ENCODE peak calls at places on chromosomes 11 and 22, in six cellular contexts. One of them, this sample, is unnamed.

GRCh38 chr11:79720115-79720514 is 279.3 kb upstream of the TENM4 start:
- DNase-seq in fibroblast of pulmonary artery: no peak
- DNase-seq in fibroblast of mammary gland: no peak
- DNase-seq in nephron progenitor cell: no peak
- DNase-seq in mesothelial cell of epicardium: no peak
- DNase-seq in epithelial cell of proximal tubule: no peak
- DNase-seq in this sample: no peak

GRCh38 chr22:37904572-37905533 is 1.2 kb upstream of the MICALL1 start:
- DNase-seq in fibroblast of mammary gland: peak; percentile 100
- DNase-seq in nephron progenitor cell: peak; percentile 12
- DNase-seq in epithelial cell of proximal tubule: peak; percentile 74
- DNase-seq in fibroblast of pulmonary artery: peak; percentile 98
- DNase-seq in mesothelial cell of epicardium: no peak
- DNase-seq in this sample: no peak

GRCh38 chr11:64590763-64591221 is at the start of gene SLC22A12:
- DNase-seq in epithelial cell of proximal tubule: no peak
- DNase-seq in fibroblast of pulmonary artery: no peak
- DNase-seq in mesothelial cell of epicardium: no peak
- DNase-seq in fibroblast of mammary gland: no peak
- DNase-seq in nephron progenitor cell: no peak
- DNase-seq in this sample: no peak

GRCh38 chr11:111521132-111521531 is 6.6 kb downstream of the HOATZ start:
- DNase-seq in nephron progenitor cell: no peak
- DNase-seq in mesothelial cell of epicardium: no peak
- DNase-seq in fibroblast of pulmonary artery: no peak
- DNase-seq in epithelial cell of proximal tubule: no peak
- DNase-seq in fibroblast of mammary gland: no peak
- DNase-seq in this sample: no peak

GRCh38 chr11:101345891-101346290 is 216.3 kb upstream of the PGR start:
- DNase-seq in mesothelial cell of epicardium: no peak
- DNase-seq in nephron progenitor cell: no peak
- DNase-seq in fibroblast of mammary gland: no peak
- DNase-seq in epithelial cell of proximal tubule: no peak
- DNase-seq in fibroblast of pulmonary artery: no peak
- DNase-seq in this sample: no peak

GRCh38 chr11:84673753-84674152 is 953.4 kb downstream of the DLG2 start:
- DNase-seq in nephron progenitor cell: no peak
- DNase-seq in mesothelial cell of epicardium: no peak
- DNase-seq in fibroblast of mammary gland: peak; percentile 39
- DNase-seq in fibroblast of pulmonary artery: no peak
- DNase-seq in epithelial cell of proximal tubule: peak; percentile 27
- DNase-seq in this sample: no peak

GRCh38 chr11:61509058-61510029 is 795 bp downstream of the LRRC10B start:
- DNase-seq in mesothelial cell of epicardium: peak; percentile 71
- DNase-seq in fibroblast of mammary gland: peak; percentile 62
- DNase-seq in fibroblast of pulmonary artery: peak; percentile 65
- DNase-seq in nephron progenitor cell: peak; percentile 82
- DNase-seq in epithelial cell of proximal tubule: no peak
- DNase-seq in this sample: peak; percentile 67

GRCh38 chr11:131491503-131491902 is 121.1 kb downstream of the NTM start:
- DNase-seq in fibroblast of mammary gland: peak; percentile 26
- DNase-seq in nephron progenitor cell: no peak
- DNase-seq in fibroblast of pulmonary artery: peak; percentile 7
- DNase-seq in epithelial cell of proximal tubule: no peak
- DNase-seq in mesothelial cell of epicardium: no peak
- DNase-seq in this sample: no peak

GRCh38 chr11:116329354-116330090 is 443.3 kb downstream of the BUD13 start:
- DNase-seq in nephron progenitor cell: no peak
- DNase-seq in fibroblast of mammary gland: no peak
- DNase-seq in epithelial cell of proximal tubule: no peak
- DNase-seq in mesothelial cell of epicardium: no peak
- DNase-seq in fibroblast of pulmonary artery: no peak
- DNase-seq in this sample: no peak

GRCh38 chr11:94557992-94558391 is 9.2 kb upstream of the PIWIL4 start:
- DNase-seq in fibroblast of pulmonary artery: no peak
- DNase-seq in fibroblast of mammary gland: no peak
- DNase-seq in epithelial cell of proximal tubule: no peak
- DNase-seq in mesothelial cell of epicardium: no peak
- DNase-seq in nephron progenitor cell: no peak
- DNase-seq in this sample: no peak

GRCh38 chr11:109993786-109994185 is 99.4 kb upstream of the ZC3H12C start:
- DNase-seq in mesothelial cell of epicardium: no peak
- DNase-seq in fibroblast of mammary gland: no peak
- DNase-seq in epithelial cell of proximal tubule: no peak
- DNase-seq in nephron progenitor cell: no peak
- DNase-seq in fibroblast of pulmonary artery: peak; percentile 32
- DNase-seq in this sample: no peak

GRCh38 chr11:69819541-69820070 is 390 bp upstream of the FGF3 start:
- DNase-seq in epithelial cell of proximal tubule: no peak
- DNase-seq in nephron progenitor cell: peak; percentile 44
- DNase-seq in fibroblast of pulmonary artery: no peak
- DNase-seq in mesothelial cell of epicardium: no peak
- DNase-seq in fibroblast of mammary gland: no peak
- DNase-seq in this sample: no peak

GRCh38 chr11:10072142-10072541 is 221.9 kb downstream of the SBF2 start:
- DNase-seq in fibroblast of pulmonary artery: no peak
- DNase-seq in nephron progenitor cell: no peak
- DNase-seq in fibroblast of mammary gland: peak; percentile 53
- DNase-seq in epithelial cell of proximal tubule: no peak
- DNase-seq in mesothelial cell of epicardium: no peak
- DNase-seq in this sample: no peak

GRCh38 chr11:116557261-116557660 is 215.5 kb downstream of the BUD13 start:
- DNase-seq in mesothelial cell of epicardium: no peak
- DNase-seq in nephron progenitor cell: no peak
- DNase-seq in epithelial cell of proximal tubule: no peak
- DNase-seq in fibroblast of mammary gland: peak; percentile 27
- DNase-seq in fibroblast of pulmonary artery: no peak
- DNase-seq in this sample: no peak

GRCh38 chr11:69443968-69444364 is 37.5 kb upstream of the LINC01488 start:
- DNase-seq in nephron progenitor cell: no peak
- DNase-seq in fibroblast of pulmonary artery: peak; percentile 57
- DNase-seq in mesothelial cell of epicardium: no peak
- DNase-seq in epithelial cell of proximal tubule: no peak
- DNase-seq in fibroblast of mammary gland: peak; percentile 62
- DNase-seq in this sample: no peak

GRCh38 chr11:62928011-62928410 is 6.8 kb upstream of the CHRM1 start:
- DNase-seq in fibroblast of mammary gland: no peak
- DNase-seq in fibroblast of pulmonary artery: no peak
- DNase-seq in nephron progenitor cell: no peak
- DNase-seq in mesothelial cell of epicardium: no peak
- DNase-seq in epithelial cell of proximal tubule: no peak
- DNase-seq in this sample: no peak

GRCh38 chr11:76155455-76156232 is 50.7 kb downstream of the WNT11 start:
- DNase-seq in nephron progenitor cell: no peak
- DNase-seq in mesothelial cell of epicardium: no peak
- DNase-seq in fibroblast of pulmonary artery: no peak
- DNase-seq in fibroblast of mammary gland: no peak
- DNase-seq in epithelial cell of proximal tubule: no peak
- DNase-seq in this sample: no peak

GRCh38 chr11:75301602-75302345 is 49.7 kb downstream of the ARRB1 start:
- DNase-seq in fibroblast of pulmonary artery: no peak
- DNase-seq in epithelial cell of proximal tubule: no peak
- DNase-seq in nephron progenitor cell: no peak
- DNase-seq in fibroblast of mammary gland: no peak
- DNase-seq in mesothelial cell of epicardium: no peak
- DNase-seq in this sample: no peak

GRCh38 chr11:65932558-65932919 is 12.7 kb upstream of the TSGA10IP start:
- DNase-seq in epithelial cell of proximal tubule: no peak
- DNase-seq in mesothelial cell of epicardium: no peak
- DNase-seq in fibroblast of mammary gland: no peak
- DNase-seq in nephron progenitor cell: no peak
- DNase-seq in fibroblast of pulmonary artery: peak; percentile 22
- DNase-seq in this sample: no peak

GRCh38 chr11:46122955-46123354 is 1.7 kb upstream of the PHF21A start:
- DNase-seq in nephron progenitor cell: no peak
- DNase-seq in fibroblast of mammary gland: peak; percentile 55
- DNase-seq in mesothelial cell of epicardium: no peak
- DNase-seq in epithelial cell of proximal tubule: no peak
- DNase-seq in fibroblast of pulmonary artery: peak; percentile 46
- DNase-seq in this sample: no peak

GRCh38 chr11:61378713-61379313 is 13.6 kb upstream of the TMEM216 start:
- DNase-seq in epithelial cell of proximal tubule: no peak
- DNase-seq in nephron progenitor cell: no peak
- DNase-seq in fibroblast of mammary gland: peak; percentile 98
- DNase-seq in fibroblast of pulmonary artery: peak; percentile 97
- DNase-seq in mesothelial cell of epicardium: no peak
- DNase-seq in this sample: no peak

GRCh38 chr11:8267831-8268529 is 4.3 kb upstream of the LMO1 start:
- DNase-seq in epithelial cell of proximal tubule: no peak
- DNase-seq in nephron progenitor cell: peak; percentile 49
- DNase-seq in fibroblast of mammary gland: no peak
- DNase-seq in mesothelial cell of epicardium: peak; percentile 56
- DNase-seq in fibroblast of pulmonary artery: no peak
- DNase-seq in this sample: no peak

DNA sequence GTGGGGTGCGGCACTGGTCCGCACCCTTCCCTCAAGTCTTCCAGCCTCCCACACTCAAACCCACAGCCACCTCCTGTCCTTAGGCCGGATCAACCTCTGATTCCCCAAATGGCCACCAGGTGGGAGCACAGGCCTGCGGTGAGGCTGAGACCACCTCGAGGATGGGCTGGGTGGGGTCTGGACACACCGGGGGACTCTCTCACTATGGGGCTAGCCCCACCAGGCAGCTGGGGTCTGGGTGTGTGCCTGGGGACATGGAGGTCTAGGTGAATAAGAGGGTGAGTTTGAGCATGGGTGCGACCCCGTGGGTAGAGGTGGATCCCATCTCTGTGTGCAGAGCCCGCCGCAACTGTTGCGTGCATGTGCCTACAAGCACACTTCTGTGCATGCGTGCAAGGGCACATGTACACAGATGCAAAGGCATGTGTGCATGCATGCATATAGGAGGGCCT is 32.6 kb downstream of the MYO18B start:
- DNase-seq in epithelial cell of proximal tubule: no peak
- DNase-seq in mesothelial cell of epicardium: peak; percentile 59
- DNase-seq in fibroblast of mammary gland: no peak
- DNase-seq in fibroblast of pulmonary artery: no peak
- DNase-seq in nephron progenitor cell: peak; percentile 74
- DNase-seq in this sample: peak; percentile 61
- TF ChIP-seq CTCF in epithelial cell of proximal tubule: peak; percentile 60
- TF ChIP-seq CTCF in mesothelial cell of epicardium: peak; percentile 70
- TF ChIP-seq CTCF in fibroblast of mammary gland: peak; percentile 49
- TF ChIP-seq CTCF in fibroblast of pulmonary artery: peak; percentile 49
- TF ChIP-seq CTCF in nephron progenitor cell: peak; percentile 75
- TF ChIP-seq CTCF in this sample: peak; percentile 69

DNA sequence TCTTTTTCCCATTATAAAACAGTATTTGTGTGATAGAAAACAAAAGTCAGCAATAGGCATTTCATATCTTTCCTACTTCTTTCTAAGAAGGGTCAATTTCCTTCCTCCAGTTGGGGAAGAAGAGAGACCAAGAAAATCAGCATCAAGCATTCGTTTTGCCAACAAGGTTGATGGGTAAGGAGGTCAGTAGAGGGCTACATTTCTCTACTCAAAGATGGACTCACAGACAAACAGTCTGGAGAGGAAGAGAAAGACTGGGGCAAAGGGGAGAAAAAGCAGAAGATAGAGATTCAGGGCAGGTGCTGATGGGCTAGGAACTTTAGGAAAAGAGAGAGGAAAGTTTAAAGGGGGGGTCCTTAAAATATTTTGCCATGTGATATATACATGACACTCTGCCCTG is 8.6 kb upstream of the MTNR1B start:
- DNase-seq in epithelial cell of proximal tubule: no peak
- DNase-seq in mesothelial cell of epicardium: no peak
- DNase-seq in fibroblast of mammary gland: peak; percentile 10
- DNase-seq in fibroblast of pulmonary artery: no peak
- DNase-seq in nephron progenitor cell: no peak
- DNase-seq in this sample: no peak
- TF ChIP-seq CTCF in epithelial cell of proximal tubule: peak; percentile 46
- TF ChIP-seq CTCF in mesothelial cell of epicardium: no peak
- TF ChIP-seq CTCF in fibroblast of mammary gland: peak; percentile 14
- TF ChIP-seq CTCF in fibroblast of pulmonary artery: no peak
- TF ChIP-seq CTCF in nephron progenitor cell: no peak
- TF ChIP-seq CTCF in this sample: no peak

GRCh38 chr11:57761301-57762234 is at the start of gene CTNND1:
- DNase-seq in nephron progenitor cell: peak; percentile 66
- DNase-seq in epithelial cell of proximal tubule: peak; percentile 93
- DNase-seq in fibroblast of mammary gland: peak; percentile 98
- DNase-seq in fibroblast of pulmonary artery: peak; percentile 99
- DNase-seq in mesothelial cell of epicardium: peak; percentile 75
- DNase-seq in this sample: peak; percentile 63
- TF ChIP-seq CTCF in nephron progenitor cell: no peak
- TF ChIP-seq CTCF in epithelial cell of proximal tubule: no peak
- TF ChIP-seq CTCF in fibroblast of mammary gland: no peak
- TF ChIP-seq CTCF in fibroblast of pulmonary artery: no peak
- TF ChIP-seq CTCF in mesothelial cell of epicardium: no peak
- TF ChIP-seq CTCF in this sample: peak; percentile 16

GRCh38 chr22:26642465-26643367 is 14.7 kb upstream of the MIAT start:
- DNase-seq in fibroblast of mammary gland: no peak
- DNase-seq in mesothelial cell of epicardium: no peak
- DNase-seq in nephron progenitor cell: no peak
- DNase-seq in epithelial cell of proximal tubule: no peak
- DNase-seq in fibroblast of pulmonary artery: no peak
- DNase-seq in this sample: no peak
- TF ChIP-seq CTCF in fibroblast of mammary gland: no peak
- TF ChIP-seq CTCF in mesothelial cell of epicardium: no peak
- TF ChIP-seq CTCF in nephron progenitor cell: no peak
- TF ChIP-seq CTCF in epithelial cell of proximal tubule: no peak
- TF ChIP-seq CTCF in fibroblast of pulmonary artery: no peak
- TF ChIP-seq CTCF in this sample: no peak

DNA sequence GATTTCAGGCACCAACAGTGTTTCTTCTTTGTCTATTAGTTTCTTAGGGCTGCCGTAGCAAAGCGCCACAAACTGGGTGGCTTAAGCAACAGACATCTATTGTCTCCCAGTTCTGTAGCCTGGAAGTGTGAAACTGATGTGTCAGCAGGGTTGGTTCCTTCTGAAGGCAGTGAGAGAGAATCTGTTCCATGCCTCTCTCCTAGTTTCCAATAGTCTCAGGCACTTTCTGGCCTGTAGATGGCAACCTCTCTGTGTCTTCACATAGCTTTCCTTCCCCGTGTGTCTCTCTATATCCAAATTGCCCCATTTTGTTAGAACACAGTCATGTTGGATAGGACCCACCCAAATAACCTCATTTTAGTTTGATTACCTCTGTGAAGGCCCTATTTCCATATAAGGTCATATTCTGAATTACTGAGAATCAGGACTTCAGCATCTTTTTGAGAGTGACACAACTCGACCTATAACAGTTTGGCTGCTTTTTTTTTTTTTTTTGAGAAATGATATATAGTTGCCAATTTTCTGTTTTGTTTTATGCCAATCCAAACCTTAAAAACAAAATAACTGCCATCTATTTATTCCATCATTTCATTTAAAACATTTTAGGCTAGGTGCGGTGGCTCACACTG is 108.2 kb downstream of the SLC36A4 start:
- DNase-seq in epithelial cell of proximal tubule: peak; percentile 33
- DNase-seq in fibroblast of pulmonary artery: peak; percentile 53
- DNase-seq in mesothelial cell of epicardium: no peak
- DNase-seq in fibroblast of mammary gland: peak; percentile 54
- DNase-seq in nephron progenitor cell: no peak
- DNase-seq in this sample: no peak
- TF ChIP-seq CTCF in epithelial cell of proximal tubule: peak; percentile 78
- TF ChIP-seq CTCF in fibroblast of pulmonary artery: peak; percentile 72
- TF ChIP-seq CTCF in mesothelial cell of epicardium: no peak
- TF ChIP-seq CTCF in fibroblast of mammary gland: peak; percentile 67
- TF ChIP-seq CTCF in nephron progenitor cell: peak; percentile 30
- TF ChIP-seq CTCF in this sample: peak; percentile 58

This sample was measured in neural crest cell.